ENCODE peak calls at places on chromosomes 4 and X, in ten cellular contexts. N is pancreas; T is GM23338; E is brain microvascular endothelial cell; I is AG09309; Q is CD8-positive, alpha-beta memory T cell; O is PC-9; S is mesenchymal stem cell; W is foreskin fibroblast; C is OCI-LY7. X is an unnamed sample.

GRCh38 chrX:44203791-44204190 is 139.7 kb downstream of the EFHC2 start:
- DNase-seq in I (no peak), Q (no peak), T (peak; percentile 35), O (no peak), N (no peak), E (no peak), C (no peak), S (no peak), W (no peak), X (no peak)

GRCh38 chr4:26826721-26827120 is 33.9 kb upstream of the STIM2 start:
- DNase-seq in S (no peak), Q (no peak), E (peak; percentile 26), T (no peak), N (peak; percentile 72), O (no peak), W (no peak), C (peak; percentile 96), I (no peak), X (no peak)

GRCh38 chrX:38941675-38942074 is 140.4 kb downstream of the MID1IP1 start:
- DNase-seq in W (peak; percentile 20), E (no peak), Q (no peak), T (no peak), S (peak; percentile 6), I (no peak), O (no peak), C (no peak), N (no peak), X (no peak)

GRCh38 chr4:13849778-13850177 is 222.3 kb upstream of the BOD1L1 start:
- DNase-seq in O (no peak), W (no peak), I (no peak), C (no peak), T (no peak), N (no peak), E (no peak), S (peak; percentile 27), Q (no peak), X (no peak)

GRCh38 chrX:103343105-103343504 is 13.1 kb downstream of the TCEAL7 start:
- DNase-seq in W (peak; percentile 35), Q (no peak), I (no peak), T (peak; percentile 52), N (no peak), C (peak; percentile 33), O (peak; percentile 31), S (peak; percentile 47), E (peak; percentile 42), X (peak; percentile 28)

GRCh38 chr4:41496980-41497379 is 41.0 kb upstream of the LIMCH1 start:
- DNase-seq in I (no peak), W (no peak), S (no peak), Q (no peak), C (no peak), T (no peak), E (no peak), N (no peak), O (no peak), X (no peak)

GRCh38 chr4:77959566-77960338 is 97.1 kb downstream of the MRPL1 start:
- DNase-seq in E (peak; percentile 9), Q (no peak), S (peak; percentile 56), W (peak; percentile 34), C (peak; percentile 66), O (no peak), I (peak; percentile 18), N (no peak), T (peak; percentile 82), X (peak; percentile 52)

GRCh38 chr4:184404047-184404446 is 70.3 kb downstream of the IRF2 start:
- DNase-seq in W (no peak), E (no peak), I (no peak), O (no peak), T (no peak), Q (no peak), S (no peak), C (no peak), N (no peak), X (no peak)

GRCh38 chr4:142497606-142498005 is 348.5 kb downstream of the INPP4B start:
- DNase-seq in S (no peak), C (no peak), N (no peak), W (no peak), T (no peak), Q (no peak), E (no peak), I (no peak), O (peak; percentile 15), X (no peak)

GRCh38 chrX:106707771-106708454 is 18.6 kb upstream of the RNF128 start:
- DNase-seq in O (no peak), N (no peak), Q (no peak), E (peak; percentile 93), C (no peak), T (no peak), S (peak; percentile 77), I (peak; percentile 84), W (peak; percentile 83), X (no peak)

GRCh38 chr4:87839309-87839946 is 6.7 kb downstream of the MEPE start:
- DNase-seq in Q (no peak), C (peak; percentile 24), S (peak; percentile 52), E (peak; percentile 34), I (no peak), N (no peak), O (no peak), W (peak; percentile 20), T (peak; percentile 73), X (peak; percentile 11)

GRCh38 chr4:110458494-110459266 is 17.3 kb upstream of the ENPEP start:
- DNase-seq in W (no peak), T (no peak), N (no peak), S (no peak), O (no peak), Q (no peak), C (no peak), E (no peak), I (no peak), X (no peak)

GRCh38 chr4:84681488-84682274 is 98.8 kb downstream of the CDS1 start:
- DNase-seq in T (no peak), C (no peak), S (peak; percentile 90), Q (no peak), W (peak; percentile 47), N (no peak), I (peak; percentile 45), O (peak; percentile 11), E (peak; percentile 67), X (no peak)

GRCh38 chr4:6461301-6462165 is 10.9 kb downstream of the PPP2R2C start:
- DNase-seq in S (no peak), N (no peak), O (no peak), W (no peak), T (peak; percentile 11), E (no peak), C (no peak), I (no peak), Q (no peak), X (no peak)

GRCh38 chrX:114583646-114584433 is at the start of gene HTR2C:
- DNase-seq in Q (no peak), E (no peak), W (no peak), C (no peak), S (no peak), N (no peak), O (no peak), I (no peak), T (peak; percentile 66), X (no peak)

GRCh38 chr4:181909368-181909767 is 333.8 kb upstream of the TENM3 start:
- DNase-seq in O (no peak), E (peak; percentile 91), W (peak; percentile 1), C (no peak), S (no peak), Q (no peak), T (no peak), N (no peak), I (peak; percentile 55), X (no peak)

GRCh38 chrX:69362354-69362753 is 141.8 kb upstream of the NALF2 start:
- DNase-seq in T (no peak), W (peak; percentile 10), S (no peak), Q (no peak), E (no peak), C (no peak), N (no peak), I (no peak), O (no peak), X (no peak)

GRCh38 chr4:24674279-24674678 is 89.9 kb upstream of the DHX15 start:
- DNase-seq in W (no peak), I (no peak), C (no peak), S (no peak), O (no peak), Q (no peak), T (no peak), N (no peak), E (no peak), X (no peak)
- H3K4me3 ChIP-seq in W (no peak overlapping the region), I (no peak overlapping the region), C (no peak overlapping the region), S (no peak overlapping the region), O (no peak overlapping the region), Q (no peak overlapping the region), T (no peak overlapping the region), N (no peak overlapping the region), E (no peak overlapping the region), X (no peak overlapping the region)

GRCh38 chr4:66575024-66575696 is 904.9 kb upstream of the EPHA5 start:
- DNase-seq in C (no peak), W (peak; percentile 4), S (peak; percentile 33), I (no peak), N (peak; percentile 21), T (no peak), E (peak; percentile 87), O (peak; percentile 64), Q (no peak), X (no peak)
- H3K4me3 ChIP-seq in C (no peak overlapping the region), W (no peak overlapping the region), S (no peak overlapping the region), I (no peak overlapping the region), N (peak overlapping the region; percentile 8), T (no peak overlapping the region), E (no peak overlapping the region), O (no peak overlapping the region), Q (no peak overlapping the region), X (no peak overlapping the region)

DNA sequence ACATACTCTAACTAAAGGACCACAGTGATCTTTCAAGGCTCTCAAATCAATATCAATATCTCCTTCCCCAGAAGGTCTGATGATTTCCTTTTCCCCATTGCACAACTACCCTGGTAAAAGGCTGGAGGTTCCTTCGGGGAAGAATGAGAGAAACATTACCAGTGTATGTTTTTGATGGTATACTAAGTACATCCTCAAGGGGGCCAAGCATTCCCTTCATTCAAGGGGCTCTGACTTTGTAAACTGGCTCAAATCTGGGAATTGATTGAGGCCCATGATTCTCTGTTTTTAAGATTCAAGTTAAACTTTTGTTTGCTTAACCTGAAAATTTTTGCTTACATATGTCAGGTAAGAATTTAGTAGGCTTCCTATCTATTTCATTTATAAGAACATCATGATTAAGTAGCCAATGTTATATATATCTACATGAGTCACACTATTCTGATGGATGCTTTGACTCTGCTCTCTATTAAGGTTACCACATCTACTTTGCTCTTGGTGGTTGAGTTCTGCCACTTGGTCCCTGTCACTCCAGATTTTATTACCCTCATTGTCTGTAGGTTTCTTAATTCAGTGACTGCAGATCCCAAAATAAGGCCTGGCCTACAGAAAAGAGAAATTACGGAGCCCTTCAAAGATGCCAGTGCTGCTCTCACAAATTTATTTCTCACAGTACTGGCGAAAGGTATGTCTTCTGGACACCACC is 16.4 kb upstream of the GUCY1B1 start:
- DNase-seq in I (no peak), O (no peak), E (no peak), Q (no peak), N (no peak), W (no peak), T (peak; percentile 56), C (no peak), S (no peak), X (no peak)
- H3K4me3 ChIP-seq in I (no peak overlapping the region), O (no peak overlapping the region), E (no peak overlapping the region), Q (no peak overlapping the region), N (no peak overlapping the region), W (no peak overlapping the region), T (no peak overlapping the region), C (no peak overlapping the region), S (no peak overlapping the region), X (no peak overlapping the region)

DNA sequence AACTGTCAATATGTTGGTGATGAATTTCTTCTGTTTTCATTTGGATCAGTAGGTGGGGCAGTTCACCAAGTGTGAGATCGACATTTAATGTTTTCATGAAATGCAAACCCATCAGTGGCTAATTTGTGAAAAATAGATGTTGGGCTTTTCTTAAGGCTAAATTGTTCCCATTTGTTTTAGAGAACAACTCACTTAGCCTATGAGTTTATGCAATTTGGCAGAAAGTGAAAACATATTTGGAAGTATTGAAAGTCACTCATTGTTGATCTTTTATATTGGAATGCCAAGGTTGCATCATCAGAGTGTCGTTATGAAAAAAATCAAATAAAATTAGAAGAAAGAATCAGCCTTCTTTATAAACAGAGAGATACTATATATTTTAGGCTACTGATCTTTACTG is 132.4 kb downstream of the RPA4 start:
- DNase-seq in Q (no peak), C (no peak), W (no peak), T (no peak), E (no peak), S (no peak), O (no peak), N (no peak), I (no peak), X (no peak)
- H3K4me3 ChIP-seq in Q (no peak overlapping the region), C (no peak overlapping the region), W (no peak overlapping the region), T (no peak overlapping the region), E (no peak overlapping the region), S (no peak overlapping the region), O (no peak overlapping the region), N (no peak overlapping the region), I (no peak overlapping the region), X (no peak overlapping the region)

X was measured in Jurkat, Clone E6-1.